ENCODE peak calls at places on chromosomes 1 and 21, in nine cellular contexts. One of them, this sample, is unnamed.

GRCh38 chr1:8145525-8145924 is 119.4 kb upstream of the ERRFI1 start:
- DNase-seq in SK-N-MC: no peak
- DNase-seq in mesenchymal stem cell: peak
- DNase-seq in fibroblast of mammary gland: no peak
- DNase-seq in GM12865: peak
- DNase-seq in heart left ventricle: no peak
- DNase-seq in GM23248: no peak
- DNase-seq in small intestine: no peak
- DNase-seq in mesendoderm: no peak
- DNase-seq in this sample: no peak

GRCh38 chr1:21841852-21842466 is 29.9 kb downstream of the LDLRAD2 start:
- DNase-seq in SK-N-MC: no peak
- DNase-seq in mesenchymal stem cell: no peak
- DNase-seq in fibroblast of mammary gland: no peak
- DNase-seq in GM12865: no peak
- DNase-seq in heart left ventricle: no peak
- DNase-seq in GM23248: no peak
- DNase-seq in small intestine: no peak
- DNase-seq in mesendoderm: no peak
- DNase-seq in this sample: no peak

GRCh38 chr1:182495002-182495401 is 45.1 kb downstream of the RGSL1 start:
- DNase-seq in SK-N-MC: no peak
- DNase-seq in mesenchymal stem cell: no peak
- DNase-seq in fibroblast of mammary gland: no peak
- DNase-seq in GM12865: no peak
- DNase-seq in heart left ventricle: no peak
- DNase-seq in GM23248: no peak
- DNase-seq in small intestine: no peak
- DNase-seq in mesendoderm: no peak
- DNase-seq in this sample: no peak

GRCh38 chr1:53622531-53622930 is 116.4 kb downstream of the GLIS1 start:
- DNase-seq in SK-N-MC: no peak
- DNase-seq in mesenchymal stem cell: no peak
- DNase-seq in fibroblast of mammary gland: no peak
- DNase-seq in GM12865: no peak
- DNase-seq in heart left ventricle: peak
- DNase-seq in GM23248: no peak
- DNase-seq in small intestine: no peak
- DNase-seq in mesendoderm: peak
- DNase-seq in this sample: no peak

GRCh38 chr1:151579436-151580225 is 32.2 kb upstream of the SNX27 start:
- DNase-seq in SK-N-MC: no peak
- DNase-seq in mesenchymal stem cell: peak
- DNase-seq in fibroblast of mammary gland: peak
- DNase-seq in GM12865: no peak
- DNase-seq in heart left ventricle: no peak
- DNase-seq in GM23248: peak
- DNase-seq in small intestine: no peak
- DNase-seq in mesendoderm: no peak
- DNase-seq in this sample: peak

GRCh38 chr21:16797530-16797929 is 715.3 kb upstream of the CXADR start:
- DNase-seq in SK-N-MC: no peak
- DNase-seq in mesenchymal stem cell: no peak
- DNase-seq in fibroblast of mammary gland: no peak
- DNase-seq in GM12865: no peak
- DNase-seq in heart left ventricle: no peak
- DNase-seq in GM23248: no peak
- DNase-seq in small intestine: no peak
- DNase-seq in mesendoderm: peak
- DNase-seq in this sample: no peak

GRCh38 chr1:34929497-34929852 is at the start of gene DLGAP3:
- DNase-seq in SK-N-MC: no peak
- DNase-seq in mesenchymal stem cell: no peak
- DNase-seq in fibroblast of mammary gland: no peak
- DNase-seq in GM12865: no peak
- DNase-seq in heart left ventricle: no peak
- DNase-seq in GM23248: no peak
- DNase-seq in small intestine: no peak
- DNase-seq in mesendoderm: peak
- DNase-seq in this sample: no peak

GRCh38 chr1:75855010-75855409 is 58.3 kb downstream of the MSH4 start:
- DNase-seq in SK-N-MC: no peak
- DNase-seq in mesenchymal stem cell: peak
- DNase-seq in fibroblast of mammary gland: peak
- DNase-seq in GM12865: no peak
- DNase-seq in heart left ventricle: no peak
- DNase-seq in GM23248: peak
- DNase-seq in small intestine: no peak
- DNase-seq in mesendoderm: no peak
- DNase-seq in this sample: peak

GRCh38 chr1:63592536-63593302 is 492 bp upstream of the PGM1 start:
- DNase-seq in SK-N-MC: no peak
- DNase-seq in mesenchymal stem cell: no peak
- DNase-seq in fibroblast of mammary gland: no peak
- DNase-seq in GM12865: no peak
- DNase-seq in heart left ventricle: no peak
- DNase-seq in GM23248: peak
- DNase-seq in small intestine: peak
- DNase-seq in mesendoderm: peak
- DNase-seq in this sample: no peak

GRCh38 chr1:34101151-34101550 is 63.9 kb downstream of the CSMD2 start:
- DNase-seq in SK-N-MC: no peak
- DNase-seq in mesenchymal stem cell: no peak
- DNase-seq in fibroblast of mammary gland: peak
- DNase-seq in GM12865: no peak
- DNase-seq in heart left ventricle: no peak
- DNase-seq in GM23248: peak
- DNase-seq in small intestine: no peak
- DNase-seq in mesendoderm: no peak
- DNase-seq in this sample: peak

GRCh38 chr1:229590119-229590518 is 31.6 kb upstream of the ABCB10 start:
- DNase-seq in SK-N-MC: no peak
- DNase-seq in mesenchymal stem cell: no peak
- DNase-seq in fibroblast of mammary gland: no peak
- DNase-seq in GM12865: no peak
- DNase-seq in heart left ventricle: no peak
- DNase-seq in GM23248: no peak
- DNase-seq in small intestine: no peak
- DNase-seq in mesendoderm: no peak
- DNase-seq in this sample: no peak

GRCh38 chr1:219310181-219310728 is 136.6 kb downstream of the LYPLAL1 start:
- DNase-seq in SK-N-MC: no peak
- DNase-seq in mesenchymal stem cell: peak
- DNase-seq in fibroblast of mammary gland: no peak
- DNase-seq in GM12865: no peak
- DNase-seq in heart left ventricle: no peak
- DNase-seq in GM23248: no peak
- DNase-seq in small intestine: no peak
- DNase-seq in mesendoderm: no peak
- DNase-seq in this sample: no peak

GRCh38 chr1:67463298-67463960 is 33.2 kb upstream of the SERBP1 start:
- DNase-seq in SK-N-MC: no peak
- DNase-seq in mesenchymal stem cell: no peak
- DNase-seq in fibroblast of mammary gland: no peak
- DNase-seq in GM12865: no peak
- DNase-seq in heart left ventricle: no peak
- DNase-seq in GM23248: no peak
- DNase-seq in small intestine: no peak
- DNase-seq in mesendoderm: peak
- DNase-seq in this sample: no peak

GRCh38 chr21:30616125-30616524 is at the start of gene KRTAP20-1:
- DNase-seq in SK-N-MC: no peak
- DNase-seq in mesenchymal stem cell: no peak
- DNase-seq in fibroblast of mammary gland: no peak
- DNase-seq in GM12865: no peak
- DNase-seq in heart left ventricle: no peak
- DNase-seq in GM23248: no peak
- DNase-seq in small intestine: no peak
- DNase-seq in mesendoderm: no peak
- DNase-seq in this sample: no peak

GRCh38 chr1:227357229-227358078 is 39.2 kb upstream of the CDC42BPA start:
- DNase-seq in SK-N-MC: no peak
- DNase-seq in mesenchymal stem cell: peak
- DNase-seq in fibroblast of mammary gland: peak
- DNase-seq in GM12865: no peak
- DNase-seq in heart left ventricle: peak
- DNase-seq in GM23248: peak
- DNase-seq in small intestine: peak
- DNase-seq in mesendoderm: peak
- DNase-seq in this sample: peak

GRCh38 chr1:112634367-112634766 is 14.7 kb downstream of the CAPZA1 start:
- DNase-seq in SK-N-MC: no peak
- DNase-seq in mesenchymal stem cell: no peak
- DNase-seq in fibroblast of mammary gland: no peak
- DNase-seq in GM12865: no peak
- DNase-seq in heart left ventricle: no peak
- DNase-seq in GM23248: no peak
- DNase-seq in small intestine: no peak
- DNase-seq in mesendoderm: no peak
- DNase-seq in this sample: no peak

GRCh38 chr1:244137261-244137660 is 86.2 kb downstream of the ZBTB18 start:
- DNase-seq in SK-N-MC: no peak
- DNase-seq in mesenchymal stem cell: no peak
- DNase-seq in fibroblast of mammary gland: no peak
- DNase-seq in GM12865: no peak
- DNase-seq in heart left ventricle: no peak
- DNase-seq in GM23248: no peak
- DNase-seq in small intestine: no peak
- DNase-seq in mesendoderm: no peak
- DNase-seq in this sample: no peak
- H3K4me3 ChIP-seq in SK-N-MC: no peak
- H3K4me3 ChIP-seq in mesenchymal stem cell: no peak
- H3K4me3 ChIP-seq in fibroblast of mammary gland: no peak
- H3K4me3 ChIP-seq in GM12865: no peak
- H3K4me3 ChIP-seq in heart left ventricle: peak
- H3K4me3 ChIP-seq in GM23248: no peak
- H3K4me3 ChIP-seq in small intestine: no peak
- H3K4me3 ChIP-seq in mesendoderm: no peak
- H3K4me3 ChIP-seq in this sample: no peak

DNA sequence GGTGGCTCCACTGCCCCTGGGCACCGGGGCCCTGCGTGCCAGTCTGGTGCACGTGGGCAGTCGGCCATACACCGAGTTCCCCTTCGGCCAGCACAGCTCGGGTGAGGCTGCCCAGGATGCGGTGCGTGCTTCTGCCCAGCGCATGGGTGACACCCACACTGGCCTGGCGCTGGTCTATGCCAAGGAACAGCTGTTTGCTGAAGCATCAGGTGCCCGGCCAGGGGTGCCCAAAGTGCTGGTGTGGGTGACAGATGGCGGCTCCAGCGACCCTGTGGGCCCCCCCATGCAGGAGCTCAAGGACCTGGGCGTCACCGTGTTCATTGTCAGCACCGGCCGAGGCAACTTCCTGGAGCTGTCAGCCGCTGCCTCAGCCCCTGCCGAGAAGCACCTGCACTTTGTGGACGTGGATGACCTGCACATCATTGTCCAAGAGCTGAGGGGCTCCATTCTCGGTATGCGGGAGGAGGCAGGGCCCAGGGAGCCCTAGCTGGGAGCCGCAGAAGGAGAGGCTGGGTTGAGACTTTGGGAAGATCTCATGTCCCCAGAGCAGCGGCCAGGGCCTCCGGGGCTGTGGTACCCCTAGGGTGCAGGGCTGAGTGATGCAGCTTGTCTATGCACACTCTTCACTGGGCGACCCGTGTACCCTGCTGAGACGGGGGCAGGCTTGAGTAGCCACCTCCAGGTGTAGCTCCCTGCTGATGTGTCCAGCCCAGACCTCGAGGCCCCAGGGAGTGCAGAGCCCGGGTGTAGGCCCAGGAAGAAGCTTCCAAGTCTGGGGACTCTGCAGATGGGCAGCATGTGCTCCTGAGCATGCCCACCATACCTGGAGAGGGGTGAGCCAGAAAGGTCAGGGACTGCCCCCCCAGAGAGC is 1.8 kb downstream of the VWA1 start:
- DNase-seq in SK-N-MC: no peak
- DNase-seq in mesenchymal stem cell: no peak
- DNase-seq in fibroblast of mammary gland: no peak
- DNase-seq in GM12865: no peak
- DNase-seq in heart left ventricle: no peak
- DNase-seq in GM23248: no peak
- DNase-seq in small intestine: no peak
- DNase-seq in mesendoderm: no peak
- DNase-seq in this sample: no peak
- H3K4me3 ChIP-seq in SK-N-MC: no peak
- H3K4me3 ChIP-seq in mesenchymal stem cell: no peak
- H3K4me3 ChIP-seq in fibroblast of mammary gland: no peak
- H3K4me3 ChIP-seq in GM12865: no peak
- H3K4me3 ChIP-seq in heart left ventricle: peak
- H3K4me3 ChIP-seq in GM23248: no peak
- H3K4me3 ChIP-seq in small intestine: no peak
- H3K4me3 ChIP-seq in mesendoderm: no peak
- H3K4me3 ChIP-seq in this sample: no peak

GRCh38 chr1:3669421-3669821 is 17.1 kb downstream of the TP73 start:
- DNase-seq in SK-N-MC: no peak
- DNase-seq in mesenchymal stem cell: no peak
- DNase-seq in fibroblast of mammary gland: no peak
- DNase-seq in GM12865: no peak
- DNase-seq in heart left ventricle: peak
- DNase-seq in GM23248: peak
- DNase-seq in small intestine: no peak
- DNase-seq in mesendoderm: no peak
- DNase-seq in this sample: no peak
- H3K4me3 ChIP-seq in SK-N-MC: no peak
- H3K4me3 ChIP-seq in mesenchymal stem cell: no peak
- H3K4me3 ChIP-seq in fibroblast of mammary gland: no peak
- H3K4me3 ChIP-seq in GM12865: no peak
- H3K4me3 ChIP-seq in heart left ventricle: peak
- H3K4me3 ChIP-seq in GM23248: no peak
- H3K4me3 ChIP-seq in small intestine: no peak
- H3K4me3 ChIP-seq in mesendoderm: no peak
- H3K4me3 ChIP-seq in this sample: no peak

GRCh38 chr1:33099290-33100118 is 18.6 kb downstream of the AZIN2 start:
- DNase-seq in SK-N-MC: peak
- DNase-seq in mesenchymal stem cell: peak
- DNase-seq in fibroblast of mammary gland: peak
- DNase-seq in GM12865: peak
- DNase-seq in heart left ventricle: peak
- DNase-seq in GM23248: peak
- DNase-seq in small intestine: peak
- DNase-seq in mesendoderm: peak
- DNase-seq in this sample: peak

GRCh38 chr1:33097137-33097611 is 16.2 kb downstream of the AZIN2 start:
- DNase-seq in SK-N-MC: no peak
- DNase-seq in mesenchymal stem cell: no peak
- DNase-seq in fibroblast of mammary gland: peak
- DNase-seq in GM12865: no peak
- DNase-seq in heart left ventricle: no peak
- DNase-seq in GM23248: peak
- DNase-seq in small intestine: no peak
- DNase-seq in mesendoderm: no peak
- DNase-seq in this sample: peak

GRCh38 chr1:33098371-33098770 is 17.4 kb downstream of the AZIN2 start:
- DNase-seq in SK-N-MC: no peak
- DNase-seq in mesenchymal stem cell: peak
- DNase-seq in fibroblast of mammary gland: no peak
- DNase-seq in GM12865: no peak
- DNase-seq in heart left ventricle: no peak
- DNase-seq in GM23248: no peak
- DNase-seq in small intestine: peak
- DNase-seq in mesendoderm: no peak
- DNase-seq in this sample: peak

GRCh38 chr1:33096358-33097005 is 15.5 kb downstream of the AZIN2 start:
- DNase-seq in SK-N-MC: no peak
- DNase-seq in mesenchymal stem cell: no peak
- DNase-seq in fibroblast of mammary gland: no peak
- DNase-seq in GM12865: no peak
- DNase-seq in heart left ventricle: no peak
- DNase-seq in GM23248: no peak
- DNase-seq in small intestine: no peak
- DNase-seq in mesendoderm: no peak
- DNase-seq in this sample: peak

GRCh38 chr1:33097762-33098161 is 16.8 kb downstream of the AZIN2 start:
- DNase-seq in SK-N-MC: no peak
- DNase-seq in mesenchymal stem cell: no peak
- DNase-seq in fibroblast of mammary gland: no peak
- DNase-seq in GM12865: no peak
- DNase-seq in heart left ventricle: no peak
- DNase-seq in GM23248: no peak
- DNase-seq in small intestine: no peak
- DNase-seq in mesendoderm: no peak
- DNase-seq in this sample: no peak
- H3K4me3 ChIP-seq in SK-N-MC: no peak
- H3K4me3 ChIP-seq in mesenchymal stem cell: no peak
- H3K4me3 ChIP-seq in fibroblast of mammary gland: no peak
- H3K4me3 ChIP-seq in GM12865: no peak
- H3K4me3 ChIP-seq in heart left ventricle: no peak
- H3K4me3 ChIP-seq in GM23248: no peak
- H3K4me3 ChIP-seq in small intestine: no peak
- H3K4me3 ChIP-seq in mesendoderm: no peak
- H3K4me3 ChIP-seq in this sample: no peak